ENCODE peak calls at places on chromosomes 4 and X, in four cellular contexts. H, F, J and X are unnamed samples.

GRCh38 chrX:1496076-1496475 is 40.9 kb downstream of the P2RY8 start:
- DNase-seq in H (no peak), F (no peak), J (no peak), X (no peak)

GRCh38 chr4:146342600-146343192 is 128.4 kb downstream of the REELD1 start:
- DNase-seq in H (peak; percentile 2), F (no peak), J (peak; percentile 20), X (peak; percentile 70)

GRCh38 chr4:10099521-10100325 is 16.9 kb downstream of the WDR1 start:
- DNase-seq in H (no peak), F (no peak), J (no peak), X (no peak)

GRCh38 chrX:132216806-132217202 is 2.4 kb downstream of the RAP2C start:
- DNase-seq in H (no peak), F (no peak), J (no peak), X (peak; percentile 44)

GRCh38 chrX:20414781-20415445 is 148.2 kb upstream of the RPS6KA3 start:
- DNase-seq in H (no peak), F (no peak), J (no peak), X (no peak)

GRCh38 chr4:8913121-8913857 is 41.6 kb upstream of the HMX1 start:
- DNase-seq in H (no peak), F (no peak), J (no peak), X (no peak)

GRCh38 chr4:110503588-110504435 is 27.9 kb downstream of the ENPEP start:
- DNase-seq in H (no peak), F (no peak), J (no peak), X (no peak)

GRCh38 chrX:103879339-103879738 is 47.3 kb upstream of the RAB9B start:
- DNase-seq in H (no peak), F (no peak), J (no peak), X (no peak)

GRCh38 chrX:136954930-136955329 is 74.4 kb upstream of the RBMX start:
- DNase-seq in H (no peak), F (peak; percentile 6), J (no peak), X (peak; percentile 30)

GRCh38 chrX:151816914-151817313 is 82.4 kb downstream of the CNGA2 start:
- DNase-seq in H (no peak), F (no peak), J (no peak), X (no peak)

GRCh38 chrX:10286195-10286594 is 129.4 kb downstream of the CLCN4 start:
- DNase-seq in H (no peak), F (no peak), J (no peak), X (no peak)

GRCh38 chrX:40646489-40647306 is 663 bp downstream of the CXorf38 start:
- DNase-seq in H (peak; percentile 18), F (no peak), J (peak; percentile 72), X (peak; percentile 24)

GRCh38 chr4:84495448-84496221 is 3.5 kb downstream of the NKX6-1 start:
- DNase-seq in H (no peak), F (no peak), J (no peak), X (no peak)

GRCh38 chr4:43066415-43066814 is 173.9 kb downstream of the GRXCR1 start:
- DNase-seq in H (no peak), F (no peak), J (no peak), X (no peak)

GRCh38 chr4:173214661-173215060 is 46.0 kb downstream of the GALNT7 start:
- DNase-seq in H (no peak), F (no peak), J (no peak), X (no peak)

GRCh38 chr4:7769936-7770674 is 169.6 kb downstream of the AFAP1 start:
- DNase-seq in H (peak; percentile 33), F (peak; percentile 53), J (no peak), X (peak; percentile 14)

GRCh38 chrX:142095816-142096215 is 109.3 kb downstream of the MAGEC2 start:
- DNase-seq in H (no peak), F (no peak), J (no peak), X (no peak)

GRCh38 chrX:93673056-93673868 is at the start of gene NAP1L3:
- DNase-seq in H (peak; percentile 23), F (peak; percentile 5), J (no peak), X (peak; percentile 2)

GRCh38 chr4:24078347-24078962 is 188.6 kb upstream of the PPARGC1A start:
- DNase-seq in H (no peak), F (no peak), J (no peak), X (no peak)

GRCh38 chrX:40080896-40081678 is 16.7 kb downstream of the BCOR start:
- DNase-seq in H (no peak), F (no peak), J (no peak), X (no peak)

GRCh38 chr4:183987987-183988392 is 82.9 kb downstream of the STOX2 start:
- DNase-seq in H (peak; percentile 76), F (peak; percentile 7), J (peak; percentile 11), X (peak; percentile 55)

GRCh38 chrX:100745806-100746537 is 14.1 kb upstream of the SYTL4 start:
- DNase-seq in H (no peak), F (no peak), J (no peak), X (peak; percentile 49)

GRCh38 chr4:73021634-73022033 is 47.9 kb downstream of the COX18 start:
- DNase-seq in H (peak; percentile 17), F (peak; percentile 24), J (peak; percentile 18), X (peak; percentile 63)

GRCh38 chr4:181541396-181541795 is 701.8 kb upstream of the TENM3 start:
- DNase-seq in H (no peak), F (no peak), J (no peak), X (no peak)

GRCh38 chr4:8188743-8189550 is 10.1 kb upstream of the SH3TC1 start:
- DNase-seq in H (no peak), F (no peak), J (no peak), X (no peak)

GRCh38 chr4:121900132-121900983 is 30.1 kb upstream of the BBS7 start:
- DNase-seq in H (peak; percentile 21), F (peak; percentile 45), J (peak; percentile 55), X (peak; percentile 61)

GRCh38 chrX:153828723-153829548 is 1.4 kb downstream of the PDZD4 start:
- DNase-seq in H (no peak), F (peak; percentile 2), J (no peak), X (no peak)

GRCh38 chrX:1212532-1212931 is at the start of gene CRLF2:
- DNase-seq in H (peak; percentile 54), F (no peak), J (no peak), X (no peak)

GRCh38 chr4:6877070-6877469 is 32.6 kb upstream of the TBC1D14 start:
- DNase-seq in H (no peak), F (no peak), J (no peak), X (no peak)

GRCh38 chr4:102687373-102687981 is 73.3 kb downstream of the MANBA start:
- DNase-seq in H (peak; percentile 1), F (no peak), J (no peak), X (no peak)

GRCh38 chr4:101682946-101683345 is 107.6 kb upstream of the BANK1 start:
- DNase-seq in H (no peak), F (no peak), J (no peak), X (no peak)

DNA sequence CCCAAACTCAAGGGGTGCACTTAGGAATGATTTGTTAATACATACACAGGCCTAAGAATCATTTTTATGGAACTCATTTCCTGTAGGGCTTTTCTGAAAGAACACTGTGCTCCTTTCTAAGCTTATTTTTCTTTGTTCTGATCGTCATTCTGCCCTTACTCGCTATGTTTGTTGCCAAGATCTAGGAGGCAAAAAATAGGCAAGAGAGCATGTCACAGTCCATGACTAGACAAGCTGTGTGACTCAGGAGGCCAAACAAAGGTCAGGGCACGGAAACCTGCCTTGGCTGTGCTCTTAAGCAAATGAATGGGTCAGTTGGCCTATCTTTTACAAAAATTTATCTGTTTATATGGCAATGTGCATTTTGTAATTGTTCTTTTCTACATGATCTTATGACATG is 42.5 kb upstream of the C1GALT1C1 start:
- DNase-seq in H (peak; percentile 21), F (peak; percentile 18), J (no peak), X (peak; percentile 85)
- TF ChIP-seq MYC in H (no peak), F (no peak), J (no peak), X (no peak)

DNA sequence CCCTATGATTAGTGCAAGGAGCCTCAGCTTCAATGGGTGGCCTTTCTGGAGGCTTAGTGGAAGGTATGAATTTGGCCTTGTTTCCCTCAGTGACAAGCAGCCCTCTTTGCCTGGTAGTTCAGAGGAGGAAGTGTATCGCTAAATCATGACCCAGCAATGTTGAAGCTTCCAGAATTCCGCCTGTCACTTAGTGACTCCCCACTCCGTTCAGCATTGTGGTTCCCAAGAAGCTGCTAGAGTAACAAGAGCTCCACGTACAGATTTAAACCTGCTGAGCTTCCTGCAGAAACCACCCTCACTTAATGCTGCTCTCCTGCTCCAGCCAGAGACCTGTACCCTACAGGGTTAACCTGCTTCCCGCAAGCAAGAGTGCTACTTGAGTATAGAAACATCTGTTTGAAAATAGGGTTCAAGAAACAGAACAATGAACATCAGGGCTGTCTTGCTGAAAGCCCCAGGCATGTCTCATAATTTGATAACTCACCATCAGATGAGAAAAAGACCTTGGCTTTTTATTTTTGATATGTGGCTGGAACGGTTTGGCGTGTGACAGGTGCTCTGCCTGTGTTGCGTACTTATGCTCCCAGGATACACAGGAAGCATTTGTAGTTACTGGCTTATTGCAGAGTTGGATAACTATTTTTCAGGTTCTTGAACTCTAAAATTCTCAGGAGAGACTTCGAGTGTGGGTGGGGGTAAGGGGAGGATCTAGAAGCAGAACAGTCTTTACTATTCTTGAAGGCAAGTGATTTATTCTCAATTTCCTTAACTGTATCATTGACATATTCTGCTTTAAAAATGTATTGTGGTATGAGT is 105.3 kb downstream of the UCHL1 start:
- DNase-seq in H (no peak), F (no peak), J (no peak), X (peak; percentile 47)
- TF ChIP-seq JUN in H (no peak), F (no peak), J (no peak), X (no peak)

GRCh38 chr4:168153596-168154440 is 61.5 kb downstream of the ANXA10 start:
- DNase-seq in H (peak; percentile 30), F (peak; percentile 53), J (no peak), X (peak; percentile 79)
- TF ChIP-seq MYC in H (no peak), F (no peak), J (no peak), X (no peak)

GRCh38 chrX:37599735-37600134 is 28.3 kb downstream of the LANCL3 start:
- DNase-seq in H (no peak), F (no peak), J (no peak), X (peak; percentile 1)
- TF ChIP-seq JUN in H (no peak), F (no peak), J (no peak), X (no peak)

GRCh38 chr4:82780398-82781231 is 18.0 kb downstream of the SCD5 start:
- DNase-seq in H (no peak), F (peak; percentile 57), J (no peak), X (peak; percentile 87)
- TF ChIP-seq MYC in H (no peak), F (no peak), J (no peak), X (no peak)

DNA sequence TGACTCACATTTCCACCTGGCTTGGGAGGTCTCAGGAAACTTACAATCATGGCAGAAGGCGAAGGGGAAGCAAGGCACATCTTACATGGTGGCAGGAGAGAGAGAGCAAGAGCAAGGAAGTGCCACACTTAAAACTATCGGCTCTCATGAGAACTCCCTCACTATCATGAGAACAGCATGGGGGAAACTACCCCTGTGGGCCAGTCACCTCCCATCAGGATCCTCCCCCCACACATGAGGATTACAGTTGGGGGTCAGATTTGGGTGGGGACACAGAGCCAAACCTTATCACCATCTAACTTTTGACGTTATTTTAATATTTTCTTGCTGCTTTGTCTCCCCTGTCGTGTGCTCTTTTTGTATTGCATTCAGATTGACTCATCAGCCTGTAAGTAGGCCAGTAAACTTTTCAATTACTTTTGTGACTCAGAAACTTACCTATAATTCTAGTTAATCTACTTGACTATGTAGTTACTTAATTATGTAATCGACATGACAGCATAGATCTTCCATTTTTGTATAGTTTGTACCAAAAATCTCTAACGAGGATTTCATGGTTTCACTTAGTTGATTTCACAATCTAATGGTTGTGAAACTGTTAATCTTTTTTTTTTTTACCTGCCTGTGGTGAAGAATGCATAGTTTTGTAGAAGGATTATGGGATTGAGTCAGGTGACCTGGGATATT is 18.2 kb downstream of the STIM2 start:
- DNase-seq in H (no peak), F (no peak), J (no peak), X (no peak)
- TF ChIP-seq JUN in H (no peak), F (no peak), J (no peak), X (no peak)

GRCh38 chrX:107273795-107274194 is 67.4 kb downstream of the DNAAF6 start:
- DNase-seq in H (no peak), F (no peak), J (no peak), X (no peak)
- TF ChIP-seq MYC in H (no peak), F (no peak), J (no peak), X (no peak)